ENCODE peak calls at places on chromosomes 7 and 10, in five cellular contexts. H, Z, E, Y and S are unnamed samples.

GRCh38 chr7:42832672-42833071 is 79.2 kb downstream of the C7orf25 start:
- DNase-seq in H (no peak), Z (no peak), E (no peak), Y (no peak), S (no peak)

GRCh38 chr7:93307131-93307660 is 75.0 kb downstream of the VPS50 start:
- DNase-seq in H (no peak), Z (peak; percentile 65), E (no peak), Y (no peak), S (peak; percentile 51)

GRCh38 chr7:97017197-97018125 is 7.2 kb downstream of the DLX5 start:
- DNase-seq in H (no peak), Z (no peak), E (no peak), Y (no peak), S (no peak)

GRCh38 chr7:91351374-91351773 is 87.1 kb downstream of the FZD1 start:
- DNase-seq in H (no peak), Z (peak; percentile 84), E (peak; percentile 74), Y (no peak), S (peak; percentile 24)

GRCh38 chr10:31620236-31621151 is 301.5 kb downstream of the ZEB1 start:
- DNase-seq in H (no peak), Z (peak; percentile 91), E (peak; percentile 36), Y (no peak), S (no peak)

GRCh38 chr7:13834328-13834761 is 155.1 kb downstream of the ETV1 start:
- DNase-seq in H (no peak), Z (no peak), E (no peak), Y (no peak), S (peak; percentile 50)

GRCh38 chr10:127740596-127740995 is 3.6 kb downstream of the FOXI2 start:
- DNase-seq in H (no peak), Z (no peak), E (no peak), Y (no peak), S (peak; percentile 42)

GRCh38 chr7:74256446-74257408 is 2.5 kb upstream of the RFC2 start:
- DNase-seq in H (no peak), Z (peak; percentile 64), E (peak; percentile 25), Y (no peak), S (no peak)

GRCh38 chr7:5296627-5297226 is 14.0 kb downstream of the SLC29A4 start:
- DNase-seq in H (no peak), Z (no peak), E (peak; percentile 13), Y (no peak), S (no peak)

GRCh38 chr10:98267894-98268693 is at the start of gene LOXL4:
- DNase-seq in H (no peak), Z (no peak), E (no peak), Y (no peak), S (no peak)

GRCh38 chr10:59508296-59508695 is 145.9 kb upstream of the FAM13C start:
- DNase-seq in H (no peak), Z (peak; percentile 67), E (no peak), Y (peak; percentile 6), S (peak; percentile 76)

DNA sequence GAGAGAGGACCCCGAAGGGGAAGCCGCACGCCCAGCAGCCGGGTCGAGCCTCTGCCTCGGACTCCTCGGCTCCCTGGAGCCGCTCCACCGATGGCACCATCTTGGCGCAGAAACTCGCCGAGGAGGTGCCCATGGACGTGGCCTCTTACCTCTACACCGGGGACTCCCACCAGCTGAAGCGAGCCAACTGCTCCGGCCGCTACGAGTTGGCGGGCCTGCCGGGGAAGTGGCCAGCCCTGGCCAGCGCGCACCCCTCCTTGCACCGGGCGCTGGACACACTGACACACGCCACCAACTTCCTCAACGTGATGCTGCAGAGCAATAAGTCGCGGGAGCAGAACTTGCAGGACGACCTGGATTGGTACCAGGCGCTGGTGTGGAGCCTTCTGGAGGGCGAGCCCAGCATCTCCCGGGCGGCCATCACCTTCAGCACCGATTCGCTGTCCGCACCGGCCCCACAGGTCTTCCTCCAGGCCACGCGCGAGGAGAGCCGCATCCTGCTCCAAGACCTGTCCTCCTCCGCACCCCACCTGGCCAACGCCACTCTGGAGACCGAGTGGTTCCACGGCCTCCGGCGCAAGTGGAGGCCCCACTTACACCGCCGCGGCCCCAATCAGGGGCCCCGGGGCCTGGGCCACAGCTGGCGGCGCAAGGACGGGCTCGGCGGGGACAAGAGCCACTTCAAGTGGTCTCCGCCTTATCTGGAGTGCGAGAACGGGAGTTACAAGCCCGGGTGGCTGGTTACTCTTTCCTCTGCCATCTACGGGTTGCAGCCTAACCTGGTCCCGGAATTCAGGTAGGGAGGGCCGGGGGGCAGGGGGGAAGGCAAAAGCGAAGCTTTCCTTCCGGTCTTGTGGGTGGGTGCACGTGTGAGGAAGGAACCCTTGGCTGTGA is 973 bp downstream of the GPR158 start:
- DNase-seq in H (no peak), Z (peak; percentile 6), E (no peak), Y (no peak), S (no peak)
- TF ChIP-seq EZH2 in H (no peak), Z (peak; percentile 33), E (no peak), Y (no peak), S (peak; percentile 77)

DNA sequence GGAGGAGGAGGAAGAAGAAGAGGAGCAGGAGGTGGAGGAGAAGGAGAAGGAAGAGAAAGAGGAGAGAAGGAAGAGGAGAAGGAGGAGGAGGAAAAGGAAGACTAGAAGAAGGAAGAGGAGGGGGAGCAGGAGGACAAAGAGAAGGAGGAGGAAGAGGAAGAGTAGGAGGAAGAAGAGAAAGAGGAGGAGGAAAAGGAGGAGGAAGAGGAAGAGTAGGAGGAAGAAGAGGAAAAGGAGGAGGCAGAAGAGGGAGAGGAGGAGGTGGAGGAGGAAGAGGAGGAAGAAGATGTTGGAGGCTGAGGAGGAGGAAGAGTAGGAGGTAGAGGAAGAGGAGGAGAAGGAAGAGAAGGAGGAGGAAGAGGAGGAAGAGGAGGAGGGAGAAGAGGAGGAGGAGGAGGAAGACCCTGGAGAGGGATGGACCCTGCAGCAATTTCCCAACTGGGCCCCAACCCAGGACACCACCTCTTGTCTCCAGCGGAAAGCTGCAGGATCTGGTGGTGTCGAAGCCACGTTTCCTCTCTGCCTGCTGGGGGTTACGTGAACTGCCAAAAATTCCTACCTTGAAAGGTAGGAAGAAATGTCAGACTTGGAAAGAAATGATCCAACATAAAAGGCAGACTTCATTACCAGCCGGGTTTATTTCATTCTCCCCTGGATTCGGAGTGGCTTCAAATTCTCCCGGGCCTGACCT is 38.9 kb downstream of the COL26A1 start:
- DNase-seq in H (no peak), Z (no peak), E (no peak), Y (no peak), S (no peak)
- TF ChIP-seq EZH2 in H (no peak), Z (no peak), E (peak; percentile 11), Y (no peak), S (no peak)

DNA sequence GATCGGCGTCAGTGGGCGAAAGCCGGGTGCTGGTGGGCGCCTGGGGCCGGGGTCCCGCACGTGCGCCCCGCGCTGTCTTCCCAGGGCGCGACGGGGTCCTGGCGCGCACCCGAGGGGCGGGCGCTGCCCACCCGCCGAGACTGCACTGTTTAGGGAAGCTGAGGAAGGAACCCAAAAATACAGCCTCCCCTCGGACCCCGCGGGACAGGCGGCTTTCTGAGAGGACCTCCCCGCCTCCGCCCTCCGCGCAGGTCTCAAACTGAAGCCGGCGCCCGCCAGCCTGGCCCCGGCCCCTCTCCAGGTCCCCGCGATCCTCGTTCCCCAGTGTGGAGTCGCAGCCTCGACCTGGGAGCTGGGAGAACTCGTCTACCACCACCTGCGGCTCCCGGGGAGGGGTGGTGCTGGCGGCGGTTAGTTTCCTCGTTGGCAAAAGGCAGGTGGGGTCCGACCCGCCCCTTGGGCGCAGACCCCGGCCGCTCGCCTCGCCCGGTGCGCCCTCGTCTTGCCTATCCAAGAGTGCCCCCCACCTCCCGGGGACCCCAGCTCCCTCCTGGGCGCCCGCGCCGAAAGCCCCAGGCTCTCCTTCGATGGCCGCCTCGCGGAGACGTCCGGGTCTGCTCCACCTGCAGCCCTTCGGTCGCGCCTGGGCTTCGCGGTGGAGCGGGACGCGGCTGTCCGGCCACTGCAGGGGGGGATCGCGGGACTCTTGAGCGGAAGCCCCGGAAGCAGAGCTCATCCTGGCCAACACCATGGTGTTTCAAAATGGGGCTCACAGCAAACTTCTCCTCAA is 1.1 kb downstream of the EGFR start:
- DNase-seq in H (no peak), Z (no peak), E (no peak), Y (no peak), S (peak; percentile 27)
- TF ChIP-seq EZH2 in H (no peak), Z (no peak), E (no peak), Y (no peak), S (no peak)

GRCh38 chr10:132865851-132866600 is 76.3 kb downstream of the CFAP46 start:
- DNase-seq in H (no peak), Z (no peak), E (no peak), Y (no peak), S (no peak)

GRCh38 chr10:132862485-132863420 is 76.8 kb upstream of the NKX6-2 start:
- DNase-seq in H (no peak), Z (no peak), E (no peak), Y (no peak), S (no peak)

GRCh38 chr10:132866601-132867381 is 75.6 kb downstream of the CFAP46 start:
- DNase-seq in H (no peak), Z (no peak), E (no peak), Y (no peak), S (no peak)

GRCh38 chr10:132867801-132868644 is 74.3 kb downstream of the CFAP46 start:
- DNase-seq in H (no peak), Z (no peak), E (no peak), Y (no peak), S (no peak)

DNA sequence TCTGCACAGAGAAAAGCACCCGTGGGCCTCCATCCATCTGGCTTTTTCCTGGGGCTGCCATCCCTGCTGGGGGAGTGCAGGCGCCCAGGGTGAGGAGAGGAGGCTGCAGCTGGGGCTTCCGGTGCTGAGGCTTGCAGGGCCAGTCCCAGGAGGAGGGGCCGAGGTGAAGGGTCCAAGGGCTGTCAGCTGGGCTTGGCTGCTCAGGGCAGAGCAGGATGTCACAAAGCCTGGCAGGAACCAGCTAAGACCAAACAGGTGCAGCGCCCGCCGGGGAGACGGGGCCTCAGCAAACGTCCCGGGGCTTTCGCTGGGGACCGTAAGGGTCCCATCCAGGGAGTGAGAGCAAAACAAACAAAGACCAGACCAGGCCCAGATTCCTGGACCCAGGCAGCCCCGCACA is 77.1 kb downstream of the CFAP46 start:
- DNase-seq in H (no peak), Z (no peak), E (no peak), Y (no peak), S (no peak)
- TF ChIP-seq EZH2 in H (no peak), Z (no peak), E (no peak), Y (no peak), S (no peak)

GRCh38 chr10:119362122-119362521 is 154.8 kb downstream of the GRK5 start:
- DNase-seq in H (no peak), Z (no peak), E (no peak), Y (no peak), S (no peak)
- TF ChIP-seq EZH2 in H (no peak), Z (no peak), E (no peak), Y (no peak), S (no peak)